ENCODE peak calls at places on chromosomes 4 and X, in six cellular contexts. X, D, P, V, A and T are unnamed samples.

GRCh38 chrX:23554304-23554703 is 113.0 kb upstream of the PRDX4 start:
- DNase-seq in A (peak; percentile 55), P (peak; percentile 20), D (no peak), V (peak; percentile 52), X (no peak), T (peak; percentile 20)

GRCh38 chr4:165765053-165765452 is 108.0 kb upstream of the TLL1 start:
- DNase-seq in A (no peak), P (no peak), X (no peak), D (no peak), V (peak; percentile 79), T (peak; percentile 86)

GRCh38 chr4:106062452-106062875 is 167.2 kb downstream of the NPNT start:
- DNase-seq in D (no peak), P (peak; percentile 83), A (no peak), V (peak; percentile 79), X (no peak), T (peak; percentile 59)

GRCh38 chr4:90081432-90082195 is 45.6 kb upstream of the CCSER1 start:
- DNase-seq in A (no peak), D (no peak), X (no peak), P (no peak), V (no peak), T (no peak)

GRCh38 chr4:142547974-142548373 is 298.1 kb downstream of the INPP4B start:
- DNase-seq in D (no peak), X (no peak), A (peak; percentile 92), P (no peak), V (no peak), T (peak; percentile 78)

GRCh38 chr4:42786350-42787070 is 106.0 kb upstream of the GRXCR1 start:
- DNase-seq in A (peak; percentile 49), P (no peak), D (no peak), X (no peak), V (no peak), T (no peak)

GRCh38 chr4:20844311-20844710 is 144.1 kb downstream of the PACRGL start:
- DNase-seq in V (peak; percentile 6), P (no peak), D (no peak), X (no peak), A (no peak), T (no peak)

GRCh38 chrX:2220296-2220695 is 280.5 kb downstream of the DHRSX start:
- DNase-seq in D (no peak), P (no peak), A (no peak), X (no peak), V (no peak), T (no peak)

GRCh38 chr4:101264550-101264949 is 82.8 kb downstream of the PPP3CA start:
- DNase-seq in P (no peak), D (no peak), V (no peak), A (no peak), X (no peak), T (no peak)

GRCh38 chr4:184644553-184645307 is 4.5 kb downstream of the CASP3 start:
- DNase-seq in A (no peak), D (no peak), P (peak; percentile 41), V (no peak), X (no peak), T (no peak)

GRCh38 chrX:1535241-1536041 is 1.5 kb downstream of the P2RY8 start:
- DNase-seq in P (no peak), X (peak; percentile 85), A (no peak), D (no peak), V (no peak), T (no peak)

GRCh38 chrX:70476934-70477733 is 32.5 kb downstream of the DLG3 start:
- DNase-seq in X (no peak), D (no peak), A (peak; percentile 7), P (no peak), V (peak; percentile 75), T (peak; percentile 31)

GRCh38 chr4:154073107-154073817 is 284.4 kb upstream of the SFRP2 start:
- DNase-seq in V (peak; percentile 76), X (no peak), D (no peak), P (peak; percentile 20), A (no peak), T (peak; percentile 90)

GRCh38 chrX:18701621-18702361 is 5.7 kb upstream of the PPEF1 start:
- DNase-seq in A (no peak), X (no peak), P (peak; percentile 8), D (no peak), V (peak; percentile 92), T (no peak)

GRCh38 chrX:68083510-68083909 is 349.8 kb downstream of the OPHN1 start:
- DNase-seq in D (no peak), X (no peak), P (no peak), V (no peak), A (no peak), T (no peak)

GRCh38 chr4:41014158-41014557 is 200.2 kb downstream of the APBB2 start:
- DNase-seq in D (no peak), A (no peak), V (no peak), P (no peak), X (no peak), T (no peak)

GRCh38 chr4:96483308-96484030 is 643.6 kb downstream of the PDHA2 start:
- DNase-seq in D (no peak), P (no peak), A (no peak), V (no peak), X (no peak), T (no peak)

GRCh38 chr4:176660561-176660960 is 132.2 kb downstream of the VEGFC start:
- DNase-seq in P (no peak), D (no peak), A (no peak), V (peak; percentile 44), X (no peak), T (no peak)

GRCh38 chrX:13650318-13650717 is 2.6 kb upstream of the TCEANC start:
- DNase-seq in P (no peak), X (no peak), A (no peak), D (no peak), V (no peak), T (no peak)

GRCh38 chrX:15664487-15665444 is at the start of gene CLTRN:
- DNase-seq in A (no peak), X (no peak), D (no peak), P (no peak), V (no peak), T (peak; percentile 86)

GRCh38 chr4:173334891-173335754 is 965 bp upstream of the HMGB2 start:
- DNase-seq in A (peak; percentile 91), P (peak; percentile 29), V (peak; percentile 94), X (peak; percentile 25), D (peak; percentile 41), T (peak; percentile 86)

GRCh38 chrX:47745386-47745785 is 86.4 kb upstream of the UXT start:
- DNase-seq in X (no peak), A (no peak), V (no peak), P (no peak), D (no peak), T (no peak)

GRCh38 chr4:176302283-176303275 is 17.2 kb upstream of the SPCS3 start:
- DNase-seq in P (peak; percentile 48), A (no peak), V (peak; percentile 62), X (no peak), D (no peak), T (peak; percentile 56)

GRCh38 chrX:147376601-147377387 is 534.9 kb upstream of the FMR1 start:
- DNase-seq in X (no peak), P (no peak), A (no peak), V (peak; percentile 4), D (no peak), T (no peak)

GRCh38 chr4:8737075-8737474 is 134.6 kb downstream of the HMX1 start:
- DNase-seq in X (no peak), A (no peak), D (no peak), P (no peak), V (no peak), T (no peak)

GRCh38 chr4:155616112-155616511 is 50.5 kb upstream of the GUCY1A1 start:
- DNase-seq in X (no peak), D (no peak), A (no peak), V (no peak), P (no peak), T (no peak)

GRCh38 chr4:156293657-156294297 is 340.1 kb upstream of the CTSO start:
- DNase-seq in P (peak; percentile 78), A (peak; percentile 72), X (no peak), D (no peak), V (peak; percentile 63), T (peak; percentile 71)

GRCh38 chrX:112997991-112998390 is 157.4 kb upstream of the AMOT start:
- DNase-seq in P (no peak), V (no peak), X (no peak), D (no peak), A (no peak), T (no peak)